ENCODE peak calls at places on chromosome 16, in six cellular contexts. Y is esophagus muscularis mucosa, H is ascending aorta, A is suprapubic skin, D is Peyer's patch, N is DND-41. K is an unnamed sample. For H3K36me3 and H3K4me1, the result is how much of the 10 kb centered on the place peaks cover.

GRCh38 chr16:10681310-10682308 is 13.1 kb downstream of the TEKT5 start:
- DNase-seq in N (no peak), Y (peak), H (no peak), D (no peak), A (peak), K (no peak)

GRCh38 chr16:4677994-4678393 is 15.4 kb upstream of the NUDT16L1 start:
- DNase-seq in Y (no peak), A (no peak), N (no peak), H (no peak), D (no peak), K (no peak)

GRCh38 chr16:31108035-31108793 is at the start of gene BCKDK:
- DNase-seq in Y (no peak), D (peak), A (no peak), N (peak), H (no peak), K (peak)

GRCh38 chr16:82801361-82801760 is 174.6 kb downstream of the CDH13 start:
- DNase-seq in N (no peak), A (no peak), H (no peak), Y (no peak), D (no peak), K (no peak)

GRCh38 chr16:82639666-82640336 is 13.0 kb downstream of the CDH13 start:
- DNase-seq in H (no peak), N (peak), A (peak), Y (no peak), D (peak), K (peak)

GRCh38 chr16:4927661-4928060 is 9.3 kb downstream of the PPL start:
- DNase-seq in H (no peak), N (no peak), D (no peak), Y (no peak), A (no peak), K (no peak)

GRCh38 chr16:27747946-27748345 is 198.0 kb downstream of the KATNIP start:
- DNase-seq in N (no peak), Y (no peak), D (no peak), A (no peak), H (no peak), K (no peak)

GRCh38 chr16:4588961-4589360 is 25.7 kb downstream of the UBALD1 start:
- DNase-seq in N (no peak), D (no peak), A (no peak), H (no peak), Y (no peak), K (no peak)

GRCh38 chr16:1762196-1762878 is 9.0 kb downstream of the NME3 start:
- DNase-seq in A (no peak), H (no peak), D (no peak), N (no peak), Y (no peak), K (no peak)
- H3K36me3 ChIP-seq in A (half or more), H (half or more), D (half or more), N (half or more), Y (under half), K (half or more)

GRCh38 chr16:73054732-73055481 is 7.0 kb upstream of the ZFHX3 start:
- DNase-seq in A (no peak), H (no peak), Y (no peak), N (peak), D (no peak), K (no peak)

GRCh38 chr16:73053038-73053378 is 5.1 kb upstream of the ZFHX3 start:
- DNase-seq in H (no peak), D (no peak), Y (no peak), A (no peak), N (no peak), K (no peak)

GRCh38 chr16:73052441-73053030 is 4.6 kb upstream of the ZFHX3 start:
- DNase-seq in N (no peak), D (no peak), Y (no peak), A (no peak), H (no peak), K (no peak)

GRCh38 chr16:73053379-73054130 is 5.6 kb upstream of the ZFHX3 start:
- DNase-seq in D (no peak), N (no peak), H (no peak), A (no peak), Y (no peak), K (peak)

GRCh38 chr16:73054131-73054496 is 6.2 kb upstream of the ZFHX3 start:
- DNase-seq in N (no peak), Y (no peak), D (no peak), H (no peak), A (no peak), K (no peak)
- H3K4me1 ChIP-seq in N (under half), Y (half or more), D (under half), H (under half), A (under half), K (under half)

GRCh38 chr16:47712276-47713224 is 251.4 kb downstream of the PHKB start:
- DNase-seq in D (no peak), Y (no peak), H (no peak), A (no peak), N (no peak), K (peak)

GRCh38 chr16:47719713-47720112 is 258.6 kb downstream of the PHKB start:
- DNase-seq in A (no peak), H (no peak), N (no peak), Y (no peak), D (no peak), K (no peak)

GRCh38 chr16:47715442-47716054 is 254.4 kb downstream of the PHKB start:
- DNase-seq in D (no peak), Y (no peak), A (no peak), H (no peak), N (no peak), K (no peak)

GRCh38 chr16:47713225-47713595 is 252.1 kb downstream of the PHKB start:
- DNase-seq in H (no peak), D (no peak), Y (no peak), N (no peak), A (no peak), K (peak)

DNA sequence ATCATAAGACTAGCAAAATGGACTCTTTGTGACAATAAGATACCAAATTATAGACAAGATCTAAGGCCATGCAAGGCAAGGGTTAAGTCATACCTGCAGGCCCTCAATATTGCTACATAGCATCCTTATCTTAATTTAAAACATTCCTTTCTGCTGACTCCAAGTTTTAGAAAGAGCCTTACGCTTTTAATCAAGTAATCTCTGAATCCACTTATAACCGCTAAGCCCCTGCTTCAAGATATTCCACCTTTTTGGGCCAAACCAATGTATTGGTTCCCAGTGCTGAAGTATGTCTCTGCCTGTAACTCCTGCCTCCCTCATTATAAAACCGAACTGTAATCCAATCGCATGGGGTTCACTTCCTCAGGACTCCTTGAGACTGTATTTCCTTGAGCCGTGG is 255.4 kb downstream of the PHKB start:
- DNase-seq in N (no peak), Y (no peak), A (no peak), D (no peak), H (no peak), K (no peak)
- TF ChIP-seq CTCF in N (no peak), Y (no peak), A (no peak), D (no peak), H (no peak), K (no peak)

DNA sequence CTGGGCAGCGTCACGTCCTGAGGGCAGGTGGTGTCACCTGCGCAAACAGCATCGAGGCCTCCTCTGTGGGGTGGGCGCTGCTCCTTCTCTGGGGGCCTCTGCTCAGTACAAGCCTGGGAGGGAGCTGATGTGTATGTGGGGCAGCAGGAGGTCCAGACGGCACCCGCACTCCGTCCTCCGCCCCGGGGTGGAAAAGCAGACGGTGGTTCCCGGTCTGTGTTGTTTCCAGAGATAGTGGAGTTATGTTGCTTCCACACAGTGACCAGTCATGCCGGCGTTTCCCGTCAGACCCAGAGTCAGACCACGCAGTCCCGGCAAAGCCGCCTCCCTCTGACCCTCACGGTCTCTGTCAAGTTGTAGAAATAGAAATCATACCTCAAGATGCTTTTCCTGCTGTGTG is 13.7 kb upstream of the RPL13 start:
- DNase-seq in H (no peak), Y (no peak), A (no peak), D (no peak), N (no peak), K (no peak)
- H3K36me3 ChIP-seq in H (half or more), Y (half or more), A (half or more), D (half or more), N (half or more), K (half or more)

DNA sequence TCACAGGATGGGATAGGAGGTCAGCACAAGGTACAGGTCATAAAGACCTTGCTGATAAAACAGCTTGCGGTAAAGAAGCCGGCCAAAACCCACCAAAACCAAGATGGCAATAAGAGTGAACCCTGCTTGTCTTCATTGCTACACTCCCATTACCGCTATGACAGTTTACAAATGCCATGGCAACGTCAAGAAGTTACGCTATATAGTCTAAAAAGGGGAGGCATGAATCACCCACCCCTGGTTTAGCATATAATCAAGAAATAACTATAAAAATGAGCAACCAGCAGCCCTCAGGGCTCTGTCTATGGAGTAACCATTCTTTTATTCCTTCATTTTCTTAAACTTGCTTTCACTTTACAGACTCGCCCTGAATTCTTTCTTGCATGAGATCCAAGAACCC is 1.1 kb upstream of the HSBP1 start:
- DNase-seq in A (no peak), H (no peak), D (no peak), Y (no peak), N (no peak), K (no peak)
- H3K4me1 ChIP-seq in A (under half), H (under half), D (under half), Y (under half), N (under half), K (under half)

GRCh38 chr16:20942271-20942670 is 41.7 kb downstream of the LYRM1 start:
- DNase-seq in H (no peak), N (no peak), A (no peak), D (no peak), Y (no peak), K (no peak)

GRCh38 chr16:20941635-20941926 is 41.0 kb downstream of the LYRM1 start:
- DNase-seq in H (no peak), A (no peak), Y (no peak), D (no peak), N (no peak), K (no peak)

GRCh38 chr16:20940864-20941634 is 40.5 kb downstream of the LYRM1 start:
- DNase-seq in H (no peak), D (no peak), A (no peak), Y (no peak), N (no peak), K (no peak)

GRCh38 chr16:20946015-20946629 is 45.6 kb downstream of the LYRM1 start:
- DNase-seq in Y (no peak), N (no peak), H (no peak), A (no peak), D (no peak), K (no peak)

DNA sequence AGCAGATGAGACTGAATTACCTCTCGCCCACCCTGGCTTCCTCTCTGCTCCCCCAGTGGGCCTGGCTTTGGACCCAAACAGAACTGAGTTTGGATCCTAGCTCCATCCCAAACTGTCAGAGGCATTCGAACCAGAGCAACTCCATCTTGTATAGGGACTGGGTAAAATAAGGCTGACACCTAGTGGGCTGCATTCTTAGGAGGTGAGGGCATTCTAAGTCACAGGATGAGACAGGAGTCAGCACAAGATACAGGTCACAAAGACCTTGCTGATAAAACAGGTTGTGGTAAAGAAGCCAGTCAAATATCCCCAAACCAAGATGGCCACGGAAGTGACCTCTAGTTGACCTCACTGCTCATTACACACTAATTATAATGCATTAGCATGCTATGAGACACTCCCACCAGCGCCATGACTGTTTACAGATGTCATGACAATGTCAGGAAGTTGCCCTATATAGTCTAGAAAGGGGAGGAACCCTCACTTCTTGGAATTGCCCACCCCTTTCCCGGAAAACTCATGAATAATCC is 44.4 kb downstream of the LYRM1 start:
- DNase-seq in D (no peak), N (peak), H (no peak), Y (no peak), A (no peak), K (peak)
- TF ChIP-seq CTCF in D (peak), N (peak), H (no peak), Y (peak), A (no peak), K (no peak)

GRCh38 chr16:17155480-17155879 is 315.3 kb downstream of the XYLT1 start:
- DNase-seq in N (no peak), H (no peak), D (no peak), Y (no peak), A (no peak), K (no peak)
- H3K36me3 ChIP-seq in N (under half), H (under half), D (under half), Y (under half), A (under half), K (under half)

GRCh38 chr16:85422374-85423185 is 190.5 kb upstream of the GSE1 start:
- DNase-seq in H (no peak), Y (no peak), D (peak), N (peak), A (no peak), K (peak)
- H3K4me1 ChIP-seq in H (under half), Y (under half), D (under half), N (under half), A (under half), K (under half)

GRCh38 chr16:67264277-67264676 is 15.1 kb upstream of the PLEKHG4 start:
- DNase-seq in D (peak), Y (no peak), H (no peak), A (no peak), N (no peak), K (no peak)
- TF ChIP-seq CTCF in D (no peak), Y (no peak), H (no peak), A (no peak), N (peak), K (peak)